ENCODE peak calls at places on chromosomes 13 and 19, in nine cellular contexts. E, I, O, L, F, N, A, X and Q are unnamed samples.

GRCh38 chr13:94478913-94479312 is 569 bp downstream of the DCT start:
- DNase-seq in I (no peak), L (no peak), F (no peak), E (no peak), O (no peak), N (no peak), X (no peak), A (no peak), Q (no peak)

GRCh38 chr13:28611654-28612131 is 47.2 kb upstream of the POMP start:
- DNase-seq in N (no peak), A (no peak), I (peak), O (no peak), L (no peak), E (no peak), F (no peak), X (no peak), Q (no peak)

GRCh38 chr19:22600690-22601648 is 33.2 kb upstream of the ZNF492 start:
- DNase-seq in A (no peak), X (no peak), F (no peak), E (no peak), L (no peak), O (no peak), N (no peak), I (no peak), Q (no peak)

GRCh38 chr19:2391118-2391725 is 31.2 kb downstream of the TMPRSS9 start:
- DNase-seq in E (peak), X (peak), O (peak), N (peak), A (no peak), L (peak), I (peak), F (peak), Q (no peak)

GRCh38 chr19:15548648-15549047 is 40.3 kb downstream of the CYP4F22 start:
- DNase-seq in A (no peak), I (no peak), N (no peak), E (no peak), L (no peak), F (no peak), O (no peak), X (no peak), Q (no peak)

GRCh38 chr19:18233224-18233825 is 7.1 kb upstream of the PDE4C start:
- DNase-seq in O (no peak), A (no peak), N (peak), I (peak), X (peak), E (peak), L (no peak), F (peak), Q (peak)

GRCh38 chr19:42242071-42242511 is 311 bp downstream of the GSK3A start:
- DNase-seq in L (no peak), A (no peak), X (peak), I (no peak), N (no peak), E (no peak), O (peak), F (no peak), Q (no peak)

GRCh38 chr13:75414036-75414827 is 67.7 kb downstream of the TBC1D4 start:
- DNase-seq in I (no peak), X (no peak), F (no peak), L (no peak), E (no peak), O (no peak), A (no peak), N (no peak), Q (no peak)

GRCh38 chr19:6071840-6072239 is 38.5 kb downstream of the RFX2 start:
- DNase-seq in F (no peak), L (no peak), I (no peak), N (no peak), O (peak), A (no peak), X (no peak), E (no peak), Q (no peak)

GRCh38 chr13:113630804-113631203 is 27.2 kb downstream of the ATP4B start:
- DNase-seq in A (peak), F (no peak), O (no peak), L (no peak), I (no peak), E (no peak), N (peak), X (no peak), Q (no peak)